ENCODE peak calls at places on chromosomes 6 and 20, in ten cellular contexts. One of them, this sample, is unnamed.

GRCh38 chr6:139278190-139278589 is 13.6 kb downstream of the TXLNB start:
- DNase-seq in psoas muscle: no peak
- DNase-seq in stimulated activated effector memory CD8-positive, alpha-beta T cell treated with anti-CD3 and anti-CD28 coated beads, Interleukin-12 subunit alpha, Interleukin-12 subunit beta, amount 100 ng/mL, for 72 hours: no peak
- DNase-seq in astrocyte of the cerebellum: no peak
- DNase-seq in Right ventricle myocardium superior: no peak
- DNase-seq in NCI-H1105: no peak
- DNase-seq in H54: no peak
- DNase-seq in T-cell: no peak
- DNase-seq in PC-9: no peak
- DNase-seq in putamen: no peak
- DNase-seq in this sample: no peak

GRCh38 chr6:159062564-159062945 is 17.8 kb upstream of the TAGAP start:
- DNase-seq in PC-9: no peak
- DNase-seq in psoas muscle: no peak
- DNase-seq in H54: no peak
- DNase-seq in NCI-H1105: no peak
- DNase-seq in astrocyte of the cerebellum: no peak
- DNase-seq in T-cell: peak
- DNase-seq in putamen: no peak
- DNase-seq in Right ventricle myocardium superior: no peak
- DNase-seq in stimulated activated effector memory CD8-positive, alpha-beta T cell treated with anti-CD3 and anti-CD28 coated beads, Interleukin-12 subunit alpha, Interleukin-12 subunit beta, amount 100 ng/mL, for 72 hours: peak
- DNase-seq in this sample: no peak

GRCh38 chr20:56316051-56316450 is 42.7 kb upstream of the FAM210B start:
- DNase-seq in stimulated activated effector memory CD8-positive, alpha-beta T cell treated with anti-CD3 and anti-CD28 coated beads, Interleukin-12 subunit alpha, Interleukin-12 subunit beta, amount 100 ng/mL, for 72 hours: no peak
- DNase-seq in T-cell: no peak
- DNase-seq in astrocyte of the cerebellum: no peak
- DNase-seq in PC-9: no peak
- DNase-seq in NCI-H1105: no peak
- DNase-seq in psoas muscle: no peak
- DNase-seq in Right ventricle myocardium superior: no peak
- DNase-seq in H54: no peak
- DNase-seq in putamen: no peak
- DNase-seq in this sample: no peak

GRCh38 chr6:37582309-37582708 is 82.6 kb upstream of the CCDC167 start:
- DNase-seq in T-cell: no peak
- DNase-seq in astrocyte of the cerebellum: no peak
- DNase-seq in psoas muscle: no peak
- DNase-seq in stimulated activated effector memory CD8-positive, alpha-beta T cell treated with anti-CD3 and anti-CD28 coated beads, Interleukin-12 subunit alpha, Interleukin-12 subunit beta, amount 100 ng/mL, for 72 hours: no peak
- DNase-seq in PC-9: peak
- DNase-seq in Right ventricle myocardium superior: no peak
- DNase-seq in H54: no peak
- DNase-seq in putamen: no peak
- DNase-seq in NCI-H1105: no peak
- DNase-seq in this sample: no peak

GRCh38 chr6:78999737-79000136 is 78.3 kb downstream of the PHIP start:
- DNase-seq in putamen: no peak
- DNase-seq in psoas muscle: no peak
- DNase-seq in stimulated activated effector memory CD8-positive, alpha-beta T cell treated with anti-CD3 and anti-CD28 coated beads, Interleukin-12 subunit alpha, Interleukin-12 subunit beta, amount 100 ng/mL, for 72 hours: no peak
- DNase-seq in NCI-H1105: no peak
- DNase-seq in H54: no peak
- DNase-seq in PC-9: no peak
- DNase-seq in Right ventricle myocardium superior: no peak
- DNase-seq in T-cell: no peak
- DNase-seq in astrocyte of the cerebellum: no peak
- DNase-seq in this sample: no peak

GRCh38 chr20:20017852-20018245 is 687 bp downstream of the NAA20 start:
- DNase-seq in PC-9: no peak
- DNase-seq in H54: no peak
- DNase-seq in astrocyte of the cerebellum: no peak
- DNase-seq in Right ventricle myocardium superior: no peak
- DNase-seq in T-cell: no peak
- DNase-seq in putamen: no peak
- DNase-seq in stimulated activated effector memory CD8-positive, alpha-beta T cell treated with anti-CD3 and anti-CD28 coated beads, Interleukin-12 subunit alpha, Interleukin-12 subunit beta, amount 100 ng/mL, for 72 hours: peak
- DNase-seq in psoas muscle: no peak
- DNase-seq in NCI-H1105: no peak
- DNase-seq in this sample: no peak

GRCh38 chr6:25017932-25018581 is 82.3 kb upstream of the RIPOR2 start:
- DNase-seq in psoas muscle: peak
- DNase-seq in putamen: no peak
- DNase-seq in T-cell: peak
- DNase-seq in Right ventricle myocardium superior: peak
- DNase-seq in PC-9: peak
- DNase-seq in astrocyte of the cerebellum: no peak
- DNase-seq in H54: peak
- DNase-seq in NCI-H1105: no peak
- DNase-seq in stimulated activated effector memory CD8-positive, alpha-beta T cell treated with anti-CD3 and anti-CD28 coated beads, Interleukin-12 subunit alpha, Interleukin-12 subunit beta, amount 100 ng/mL, for 72 hours: peak
- DNase-seq in this sample: no peak

GRCh38 chr20:33291830-33292355 is 8.9 kb downstream of the BPIFB1 start:
- DNase-seq in NCI-H1105: peak
- DNase-seq in stimulated activated effector memory CD8-positive, alpha-beta T cell treated with anti-CD3 and anti-CD28 coated beads, Interleukin-12 subunit alpha, Interleukin-12 subunit beta, amount 100 ng/mL, for 72 hours: peak
- DNase-seq in PC-9: peak
- DNase-seq in putamen: peak
- DNase-seq in astrocyte of the cerebellum: no peak
- DNase-seq in H54: peak
- DNase-seq in T-cell: peak
- DNase-seq in psoas muscle: no peak
- DNase-seq in Right ventricle myocardium superior: peak
- DNase-seq in this sample: peak

GRCh38 chr6:5984150-5985089 is 22.3 kb downstream of the NRN1 start:
- DNase-seq in psoas muscle: no peak
- DNase-seq in NCI-H1105: no peak
- DNase-seq in Right ventricle myocardium superior: no peak
- DNase-seq in H54: no peak
- DNase-seq in putamen: no peak
- DNase-seq in stimulated activated effector memory CD8-positive, alpha-beta T cell treated with anti-CD3 and anti-CD28 coated beads, Interleukin-12 subunit alpha, Interleukin-12 subunit beta, amount 100 ng/mL, for 72 hours: no peak
- DNase-seq in T-cell: no peak
- DNase-seq in PC-9: no peak
- DNase-seq in astrocyte of the cerebellum: no peak
- DNase-seq in this sample: no peak

GRCh38 chr6:24139080-24139479 is 13.1 kb downstream of the NRSN1 start:
- DNase-seq in astrocyte of the cerebellum: no peak
- DNase-seq in stimulated activated effector memory CD8-positive, alpha-beta T cell treated with anti-CD3 and anti-CD28 coated beads, Interleukin-12 subunit alpha, Interleukin-12 subunit beta, amount 100 ng/mL, for 72 hours: no peak
- DNase-seq in H54: no peak
- DNase-seq in PC-9: no peak
- DNase-seq in NCI-H1105: no peak
- DNase-seq in T-cell: no peak
- DNase-seq in Right ventricle myocardium superior: no peak
- DNase-seq in putamen: no peak
- DNase-seq in psoas muscle: no peak
- DNase-seq in this sample: no peak

GRCh38 chr6:47743744-47744143 is 38.1 kb upstream of the OPN5 start:
- DNase-seq in H54: no peak
- DNase-seq in putamen: no peak
- DNase-seq in T-cell: no peak
- DNase-seq in PC-9: no peak
- DNase-seq in Right ventricle myocardium superior: no peak
- DNase-seq in stimulated activated effector memory CD8-positive, alpha-beta T cell treated with anti-CD3 and anti-CD28 coated beads, Interleukin-12 subunit alpha, Interleukin-12 subunit beta, amount 100 ng/mL, for 72 hours: no peak
- DNase-seq in psoas muscle: no peak
- DNase-seq in astrocyte of the cerebellum: peak
- DNase-seq in NCI-H1105: no peak
- DNase-seq in this sample: peak

GRCh38 chr20:7851031-7851490 is 89.2 kb downstream of the HAO1 start:
- DNase-seq in NCI-H1105: no peak
- DNase-seq in stimulated activated effector memory CD8-positive, alpha-beta T cell treated with anti-CD3 and anti-CD28 coated beads, Interleukin-12 subunit alpha, Interleukin-12 subunit beta, amount 100 ng/mL, for 72 hours: no peak
- DNase-seq in H54: no peak
- DNase-seq in psoas muscle: no peak
- DNase-seq in PC-9: no peak
- DNase-seq in Right ventricle myocardium superior: no peak
- DNase-seq in astrocyte of the cerebellum: no peak
- DNase-seq in T-cell: no peak
- DNase-seq in putamen: no peak
- DNase-seq in this sample: no peak

GRCh38 chr6:56370591-56371198 is 123.3 kb upstream of the COL21A1 start:
- DNase-seq in astrocyte of the cerebellum: peak
- DNase-seq in Right ventricle myocardium superior: no peak
- DNase-seq in stimulated activated effector memory CD8-positive, alpha-beta T cell treated with anti-CD3 and anti-CD28 coated beads, Interleukin-12 subunit alpha, Interleukin-12 subunit beta, amount 100 ng/mL, for 72 hours: no peak
- DNase-seq in putamen: peak
- DNase-seq in H54: peak
- DNase-seq in PC-9: no peak
- DNase-seq in psoas muscle: no peak
- DNase-seq in NCI-H1105: peak
- DNase-seq in T-cell: no peak
- DNase-seq in this sample: peak

GRCh38 chr6:3319801-3320200 is 61.1 kb downstream of the PSMG4 start:
- DNase-seq in psoas muscle: no peak
- DNase-seq in Right ventricle myocardium superior: no peak
- DNase-seq in H54: no peak
- DNase-seq in stimulated activated effector memory CD8-positive, alpha-beta T cell treated with anti-CD3 and anti-CD28 coated beads, Interleukin-12 subunit alpha, Interleukin-12 subunit beta, amount 100 ng/mL, for 72 hours: no peak
- DNase-seq in NCI-H1105: no peak
- DNase-seq in putamen: no peak
- DNase-seq in PC-9: no peak
- DNase-seq in T-cell: no peak
- DNase-seq in astrocyte of the cerebellum: no peak
- DNase-seq in this sample: no peak

GRCh38 chr6:84227434-84228197 is at the start of gene CEP162:
- DNase-seq in PC-9: peak
- DNase-seq in T-cell: peak
- DNase-seq in NCI-H1105: peak
- DNase-seq in stimulated activated effector memory CD8-positive, alpha-beta T cell treated with anti-CD3 and anti-CD28 coated beads, Interleukin-12 subunit alpha, Interleukin-12 subunit beta, amount 100 ng/mL, for 72 hours: peak
- DNase-seq in H54: peak
- DNase-seq in astrocyte of the cerebellum: peak
- DNase-seq in psoas muscle: peak
- DNase-seq in Right ventricle myocardium superior: peak
- DNase-seq in putamen: peak
- DNase-seq in this sample: peak

GRCh38 chr6:45710304-45710821 is 305.3 kb downstream of the CLIC5 start:
- DNase-seq in Right ventricle myocardium superior: no peak
- DNase-seq in stimulated activated effector memory CD8-positive, alpha-beta T cell treated with anti-CD3 and anti-CD28 coated beads, Interleukin-12 subunit alpha, Interleukin-12 subunit beta, amount 100 ng/mL, for 72 hours: peak
- DNase-seq in psoas muscle: no peak
- DNase-seq in putamen: no peak
- DNase-seq in NCI-H1105: no peak
- DNase-seq in PC-9: peak
- DNase-seq in T-cell: peak
- DNase-seq in astrocyte of the cerebellum: no peak
- DNase-seq in H54: no peak
- DNase-seq in this sample: no peak

GRCh38 chr6:21201673-21202430 is 391.7 kb upstream of the SOX4 start:
- DNase-seq in psoas muscle: no peak
- DNase-seq in stimulated activated effector memory CD8-positive, alpha-beta T cell treated with anti-CD3 and anti-CD28 coated beads, Interleukin-12 subunit alpha, Interleukin-12 subunit beta, amount 100 ng/mL, for 72 hours: no peak
- DNase-seq in T-cell: no peak
- DNase-seq in Right ventricle myocardium superior: no peak
- DNase-seq in putamen: no peak
- DNase-seq in NCI-H1105: peak
- DNase-seq in H54: no peak
- DNase-seq in astrocyte of the cerebellum: no peak
- DNase-seq in PC-9: no peak
- DNase-seq in this sample: peak

GRCh38 chr6:92538296-92538695 is 881.1 kb downstream of the EPHA7 start:
- DNase-seq in putamen: no peak
- DNase-seq in NCI-H1105: no peak
- DNase-seq in stimulated activated effector memory CD8-positive, alpha-beta T cell treated with anti-CD3 and anti-CD28 coated beads, Interleukin-12 subunit alpha, Interleukin-12 subunit beta, amount 100 ng/mL, for 72 hours: no peak
- DNase-seq in astrocyte of the cerebellum: peak
- DNase-seq in T-cell: no peak
- DNase-seq in PC-9: no peak
- DNase-seq in H54: no peak
- DNase-seq in Right ventricle myocardium superior: no peak
- DNase-seq in psoas muscle: no peak
- DNase-seq in this sample: no peak

GRCh38 chr6:41257369-41258195 is 28.9 kb downstream of the TREM1 start:
- DNase-seq in Right ventricle myocardium superior: no peak
- DNase-seq in stimulated activated effector memory CD8-positive, alpha-beta T cell treated with anti-CD3 and anti-CD28 coated beads, Interleukin-12 subunit alpha, Interleukin-12 subunit beta, amount 100 ng/mL, for 72 hours: no peak
- DNase-seq in astrocyte of the cerebellum: peak
- DNase-seq in H54: no peak
- DNase-seq in psoas muscle: no peak
- DNase-seq in T-cell: no peak
- DNase-seq in putamen: no peak
- DNase-seq in NCI-H1105: peak
- DNase-seq in PC-9: peak
- DNase-seq in this sample: peak

GRCh38 chr20:41617059-41617921 is 887 bp downstream of the CHD6 start:
- DNase-seq in Right ventricle myocardium superior: peak
- DNase-seq in astrocyte of the cerebellum: no peak
- DNase-seq in psoas muscle: peak
- DNase-seq in stimulated activated effector memory CD8-positive, alpha-beta T cell treated with anti-CD3 and anti-CD28 coated beads, Interleukin-12 subunit alpha, Interleukin-12 subunit beta, amount 100 ng/mL, for 72 hours: peak
- DNase-seq in H54: peak
- DNase-seq in T-cell: peak
- DNase-seq in NCI-H1105: peak
- DNase-seq in PC-9: peak
- DNase-seq in putamen: peak
- DNase-seq in this sample: peak

GRCh38 chr6:122789862-122790739 is 1.0 kb downstream of the SMPDL3A start:
- DNase-seq in psoas muscle: peak
- DNase-seq in T-cell: no peak
- DNase-seq in Right ventricle myocardium superior: peak
- DNase-seq in astrocyte of the cerebellum: no peak
- DNase-seq in H54: no peak
- DNase-seq in NCI-H1105: peak
- DNase-seq in PC-9: peak
- DNase-seq in putamen: peak
- DNase-seq in stimulated activated effector memory CD8-positive, alpha-beta T cell treated with anti-CD3 and anti-CD28 coated beads, Interleukin-12 subunit alpha, Interleukin-12 subunit beta, amount 100 ng/mL, for 72 hours: no peak
- DNase-seq in this sample: peak

GRCh38 chr20:34709836-34710567 is 5.9 kb downstream of the TP53INP2 start:
- DNase-seq in H54: peak
- DNase-seq in astrocyte of the cerebellum: no peak
- DNase-seq in stimulated activated effector memory CD8-positive, alpha-beta T cell treated with anti-CD3 and anti-CD28 coated beads, Interleukin-12 subunit alpha, Interleukin-12 subunit beta, amount 100 ng/mL, for 72 hours: no peak
- DNase-seq in putamen: peak
- DNase-seq in psoas muscle: peak
- DNase-seq in NCI-H1105: peak
- DNase-seq in Right ventricle myocardium superior: peak
- DNase-seq in PC-9: peak
- DNase-seq in T-cell: no peak
- DNase-seq in this sample: no peak

GRCh38 chr6:121881974-121882667 is 446.7 kb downstream of the GJA1 start:
- DNase-seq in putamen: no peak
- DNase-seq in H54: no peak
- DNase-seq in NCI-H1105: no peak
- DNase-seq in psoas muscle: no peak
- DNase-seq in T-cell: no peak
- DNase-seq in astrocyte of the cerebellum: peak
- DNase-seq in Right ventricle myocardium superior: no peak
- DNase-seq in PC-9: no peak
- DNase-seq in stimulated activated effector memory CD8-positive, alpha-beta T cell treated with anti-CD3 and anti-CD28 coated beads, Interleukin-12 subunit alpha, Interleukin-12 subunit beta, amount 100 ng/mL, for 72 hours: no peak
- DNase-seq in this sample: no peak

GRCh38 chr6:50271266-50271665 is 221.5 kb upstream of the DEFB112 start:
- DNase-seq in stimulated activated effector memory CD8-positive, alpha-beta T cell treated with anti-CD3 and anti-CD28 coated beads, Interleukin-12 subunit alpha, Interleukin-12 subunit beta, amount 100 ng/mL, for 72 hours: no peak
- DNase-seq in astrocyte of the cerebellum: no peak
- DNase-seq in psoas muscle: no peak
- DNase-seq in Right ventricle myocardium superior: no peak
- DNase-seq in H54: no peak
- DNase-seq in PC-9: no peak
- DNase-seq in putamen: no peak
- DNase-seq in T-cell: no peak
- DNase-seq in NCI-H1105: no peak
- DNase-seq in this sample: no peak

GRCh38 chr6:170027111-170028043 is 263.5 kb downstream of the DLL1 start:
- DNase-seq in astrocyte of the cerebellum: no peak
- DNase-seq in H54: no peak
- DNase-seq in Right ventricle myocardium superior: no peak
- DNase-seq in NCI-H1105: no peak
- DNase-seq in PC-9: no peak
- DNase-seq in stimulated activated effector memory CD8-positive, alpha-beta T cell treated with anti-CD3 and anti-CD28 coated beads, Interleukin-12 subunit alpha, Interleukin-12 subunit beta, amount 100 ng/mL, for 72 hours: no peak
- DNase-seq in T-cell: no peak
- DNase-seq in psoas muscle: no peak
- DNase-seq in putamen: no peak
- DNase-seq in this sample: no peak

This sample was measured in NCI-H2171 treated with DMSO at 0.1 percent for 48 hours.